ENCODE peak calls at places on chromosomes 1 and 21, in four cellular contexts. One of them, this sample, is unnamed.
A peak's percentile ranks its signal among the peaks of the same experiment; 100 is the strongest.

GRCh38 chr1:81142099-81142776 is 658.5 kb upstream of the ADGRL2 start:
- DNase-seq in GM18507: no peak
- DNase-seq in cardiac muscle cell: peak; percentile 78
- DNase-seq in stimulated activated CD8-positive, alpha-beta memory T cell treated with anti-CD3 and anti-CD28 coated beads, Interleukin-4, amount 100 ng/mL, for 1 hour: no peak
- DNase-seq in this sample: no peak

GRCh38 chr1:26378088-26378878 is 5.7 kb upstream of the ZNF683 start:
- DNase-seq in GM18507: peak; percentile 83
- DNase-seq in cardiac muscle cell: peak; percentile 98
- DNase-seq in stimulated activated CD8-positive, alpha-beta memory T cell treated with anti-CD3 and anti-CD28 coated beads, Interleukin-4, amount 100 ng/mL, for 1 hour: peak; percentile 64
- DNase-seq in this sample: peak; percentile 60

GRCh38 chr1:226697151-226697575 is 41.9 kb downstream of the ITPKB start:
- DNase-seq in GM18507: no peak
- DNase-seq in cardiac muscle cell: peak; percentile 67
- DNase-seq in stimulated activated CD8-positive, alpha-beta memory T cell treated with anti-CD3 and anti-CD28 coated beads, Interleukin-4, amount 100 ng/mL, for 1 hour: no peak
- DNase-seq in this sample: no peak

GRCh38 chr1:217896490-217896889 is 265.3 kb downstream of the SPATA17 start:
- DNase-seq in GM18507: no peak
- DNase-seq in cardiac muscle cell: no peak
- DNase-seq in stimulated activated CD8-positive, alpha-beta memory T cell treated with anti-CD3 and anti-CD28 coated beads, Interleukin-4, amount 100 ng/mL, for 1 hour: no peak
- DNase-seq in this sample: no peak

GRCh38 chr1:56033321-56034037 is 545.9 kb downstream of the PLPP3 start:
- DNase-seq in GM18507: no peak
- DNase-seq in cardiac muscle cell: no peak
- DNase-seq in stimulated activated CD8-positive, alpha-beta memory T cell treated with anti-CD3 and anti-CD28 coated beads, Interleukin-4, amount 100 ng/mL, for 1 hour: no peak
- DNase-seq in this sample: no peak

GRCh38 chr1:84280908-84281307 is 20.6 kb upstream of the SAMD13 start:
- DNase-seq in GM18507: no peak
- DNase-seq in cardiac muscle cell: no peak
- DNase-seq in stimulated activated CD8-positive, alpha-beta memory T cell treated with anti-CD3 and anti-CD28 coated beads, Interleukin-4, amount 100 ng/mL, for 1 hour: no peak
- DNase-seq in this sample: no peak

GRCh38 chr1:197178998-197179397 is 32.5 kb upstream of the ASPM start:
- DNase-seq in GM18507: no peak
- DNase-seq in cardiac muscle cell: peak; percentile 74
- DNase-seq in stimulated activated CD8-positive, alpha-beta memory T cell treated with anti-CD3 and anti-CD28 coated beads, Interleukin-4, amount 100 ng/mL, for 1 hour: no peak
- DNase-seq in this sample: no peak

GRCh38 chr1:199287632-199288031 is 648.8 kb downstream of the PTPRC start:
- DNase-seq in GM18507: no peak
- DNase-seq in cardiac muscle cell: no peak
- DNase-seq in stimulated activated CD8-positive, alpha-beta memory T cell treated with anti-CD3 and anti-CD28 coated beads, Interleukin-4, amount 100 ng/mL, for 1 hour: no peak
- DNase-seq in this sample: no peak

GRCh38 chr21:35922618-35923017 is 137.7 kb downstream of the SETD4 start:
- DNase-seq in GM18507: no peak
- DNase-seq in cardiac muscle cell: no peak
- DNase-seq in stimulated activated CD8-positive, alpha-beta memory T cell treated with anti-CD3 and anti-CD28 coated beads, Interleukin-4, amount 100 ng/mL, for 1 hour: no peak
- DNase-seq in this sample: no peak

GRCh38 chr1:109989656-109990653 is 5.4 kb downstream of the AHCYL1 start:
- DNase-seq in GM18507: no peak
- DNase-seq in cardiac muscle cell: no peak
- DNase-seq in stimulated activated CD8-positive, alpha-beta memory T cell treated with anti-CD3 and anti-CD28 coated beads, Interleukin-4, amount 100 ng/mL, for 1 hour: no peak
- DNase-seq in this sample: no peak

GRCh38 chr1:206021796-206022365 is 1.8 kb downstream of the CTSE start:
- DNase-seq in GM18507: no peak
- DNase-seq in cardiac muscle cell: peak; percentile 57
- DNase-seq in stimulated activated CD8-positive, alpha-beta memory T cell treated with anti-CD3 and anti-CD28 coated beads, Interleukin-4, amount 100 ng/mL, for 1 hour: no peak
- DNase-seq in this sample: no peak

GRCh38 chr1:167541610-167542009 is 12.0 kb downstream of the CREG1 start:
- DNase-seq in GM18507: no peak
- DNase-seq in cardiac muscle cell: peak; percentile 50
- DNase-seq in stimulated activated CD8-positive, alpha-beta memory T cell treated with anti-CD3 and anti-CD28 coated beads, Interleukin-4, amount 100 ng/mL, for 1 hour: no peak
- DNase-seq in this sample: no peak

GRCh38 chr1:147717051-147717705 is 43.2 kb downstream of the GJA5 start:
- DNase-seq in GM18507: no peak
- DNase-seq in cardiac muscle cell: no peak
- DNase-seq in stimulated activated CD8-positive, alpha-beta memory T cell treated with anti-CD3 and anti-CD28 coated beads, Interleukin-4, amount 100 ng/mL, for 1 hour: no peak
- DNase-seq in this sample: no peak

GRCh38 chr1:65059930-65060538 is 88.0 kb upstream of the AK4 start:
- DNase-seq in GM18507: no peak
- DNase-seq in cardiac muscle cell: peak; percentile 66
- DNase-seq in stimulated activated CD8-positive, alpha-beta memory T cell treated with anti-CD3 and anti-CD28 coated beads, Interleukin-4, amount 100 ng/mL, for 1 hour: no peak
- DNase-seq in this sample: no peak

GRCh38 chr1:89974701-89975470 is 20.0 kb upstream of the ZNF326 start:
- DNase-seq in GM18507: no peak
- DNase-seq in cardiac muscle cell: peak; percentile 75
- DNase-seq in stimulated activated CD8-positive, alpha-beta memory T cell treated with anti-CD3 and anti-CD28 coated beads, Interleukin-4, amount 100 ng/mL, for 1 hour: no peak
- DNase-seq in this sample: no peak

GRCh38 chr1:36975642-36976041 is 58.7 kb downstream of the GRIK3 start:
- DNase-seq in GM18507: no peak
- DNase-seq in cardiac muscle cell: no peak
- DNase-seq in stimulated activated CD8-positive, alpha-beta memory T cell treated with anti-CD3 and anti-CD28 coated beads, Interleukin-4, amount 100 ng/mL, for 1 hour: no peak
- DNase-seq in this sample: no peak

GRCh38 chr1:169200319-169200718 is 93.8 kb downstream of the ATP1B1 start:
- DNase-seq in GM18507: no peak
- DNase-seq in cardiac muscle cell: no peak
- DNase-seq in stimulated activated CD8-positive, alpha-beta memory T cell treated with anti-CD3 and anti-CD28 coated beads, Interleukin-4, amount 100 ng/mL, for 1 hour: no peak
- DNase-seq in this sample: no peak

GRCh38 chr1:99268021-99268420 is 3.7 kb downstream of the PLPPR4 start:
- DNase-seq in GM18507: no peak
- DNase-seq in cardiac muscle cell: no peak
- DNase-seq in stimulated activated CD8-positive, alpha-beta memory T cell treated with anti-CD3 and anti-CD28 coated beads, Interleukin-4, amount 100 ng/mL, for 1 hour: no peak
- DNase-seq in this sample: no peak

GRCh38 chr1:205056956-205057568 is 14.1 kb downstream of the CNTN2 start:
- DNase-seq in GM18507: no peak
- DNase-seq in cardiac muscle cell: no peak
- DNase-seq in stimulated activated CD8-positive, alpha-beta memory T cell treated with anti-CD3 and anti-CD28 coated beads, Interleukin-4, amount 100 ng/mL, for 1 hour: no peak
- DNase-seq in this sample: no peak

GRCh38 chr1:237065903-237066302 is 23.9 kb downstream of the RYR2 start:
- DNase-seq in GM18507: no peak
- DNase-seq in cardiac muscle cell: no peak
- DNase-seq in stimulated activated CD8-positive, alpha-beta memory T cell treated with anti-CD3 and anti-CD28 coated beads, Interleukin-4, amount 100 ng/mL, for 1 hour: no peak
- DNase-seq in this sample: no peak

GRCh38 chr1:29633271-29633615 is 396.9 kb downstream of the PTPRU start:
- DNase-seq in GM18507: no peak
- DNase-seq in cardiac muscle cell: no peak
- DNase-seq in stimulated activated CD8-positive, alpha-beta memory T cell treated with anti-CD3 and anti-CD28 coated beads, Interleukin-4, amount 100 ng/mL, for 1 hour: no peak
- DNase-seq in this sample: no peak

GRCh38 chr1:157377216-157377821 is 175.0 kb downstream of the FCRL5 start:
- DNase-seq in GM18507: no peak
- DNase-seq in cardiac muscle cell: peak; percentile 38
- DNase-seq in stimulated activated CD8-positive, alpha-beta memory T cell treated with anti-CD3 and anti-CD28 coated beads, Interleukin-4, amount 100 ng/mL, for 1 hour: no peak
- DNase-seq in this sample: no peak

GRCh38 chr1:153677718-153678518 is 570 bp upstream of the NPR1 start:
- DNase-seq in GM18507: no peak
- DNase-seq in cardiac muscle cell: peak; percentile 69
- DNase-seq in stimulated activated CD8-positive, alpha-beta memory T cell treated with anti-CD3 and anti-CD28 coated beads, Interleukin-4, amount 100 ng/mL, for 1 hour: no peak
- DNase-seq in this sample: peak; percentile 69

GRCh38 chr1:194774535-194774934 is 1588.1 kb upstream of the B3GALT2 start:
- DNase-seq in GM18507: no peak
- DNase-seq in cardiac muscle cell: no peak
- DNase-seq in stimulated activated CD8-positive, alpha-beta memory T cell treated with anti-CD3 and anti-CD28 coated beads, Interleukin-4, amount 100 ng/mL, for 1 hour: no peak
- DNase-seq in this sample: no peak

GRCh38 chr1:81760487-81761097 is 40.1 kb upstream of the ADGRL2 start:
- DNase-seq in GM18507: no peak
- DNase-seq in cardiac muscle cell: peak; percentile 61
- DNase-seq in stimulated activated CD8-positive, alpha-beta memory T cell treated with anti-CD3 and anti-CD28 coated beads, Interleukin-4, amount 100 ng/mL, for 1 hour: no peak
- DNase-seq in this sample: no peak

This sample was measured in GM19239.